ENCODE peak calls at places on chromosomes 1 and 21, in four cellular contexts. M is neural progenitor cell, P is GM23248, L is PC-3. B is an unnamed sample.

GRCh38 chr1:70719164-70719563 is 308.1 kb downstream of the CTH start:
- DNase-seq in L (no peak), P (peak; percentile 10), M (no peak), B (no peak)

GRCh38 chr1:78005755-78006154 is 1.0 kb downstream of the DNAJB4 start:
- DNase-seq in P (peak; percentile 91), M (no peak), L (peak; percentile 84), B (no peak)

GRCh38 chr1:88608139-88608943 is 75.7 kb upstream of the PKN2 start:
- DNase-seq in L (peak; percentile 71), M (peak; percentile 39), P (peak; percentile 54), B (peak; percentile 36)

GRCh38 chr1:174931214-174931613 is 68.5 kb upstream of the CACYBP start:
- DNase-seq in P (peak; percentile 28), M (peak; percentile 73), L (peak; percentile 20), B (no peak)

GRCh38 chr1:170739803-170740202 is 75.9 kb downstream of the PRRX1 start:
- DNase-seq in P (no peak), L (no peak), M (no peak), B (no peak)

GRCh38 chr1:59574085-59574484 is 240.7 kb upstream of the HOOK1 start:
- DNase-seq in L (peak; percentile 40), P (peak; percentile 77), M (no peak), B (no peak)

GRCh38 chr1:59645893-59646292 is 168.9 kb upstream of the HOOK1 start:
- DNase-seq in P (peak; percentile 78), M (no peak), L (no peak), B (no peak)

GRCh38 chr21:31490471-31490870 is 146.4 kb upstream of the TIAM1 start:
- DNase-seq in L (no peak), M (no peak), P (no peak), B (peak; percentile 5)

GRCh38 chr1:91021686-91022517 is at the start of gene ZNF644:
- DNase-seq in M (peak; percentile 94), L (peak; percentile 89), P (peak; percentile 97), B (peak; percentile 88)

GRCh38 chr1:232628335-232629214 is 1.4 kb downstream of the SIPA1L2 start:
- DNase-seq in M (peak; percentile 27), L (peak; percentile 75), P (peak; percentile 59), B (peak; percentile 66)

GRCh38 chr1:55275976-55276375 is 60.8 kb upstream of the USP24 start:
- DNase-seq in P (peak; percentile 73), L (no peak), M (no peak), B (no peak)

GRCh38 chr1:20670936-20671335 is 9.8 kb upstream of the DDOST start:
- DNase-seq in M (no peak), P (no peak), L (no peak), B (no peak)

GRCh38 chr1:204320413-204320812 is 39.3 kb downstream of the PLEKHA6 start:
- DNase-seq in L (peak; percentile 83), P (peak; percentile 92), M (no peak), B (no peak)

GRCh38 chr1:113255728-113256347 is 134.5 kb upstream of the MAGI3 start:
- DNase-seq in L (peak; percentile 71), P (no peak), M (peak; percentile 82), B (no peak)

GRCh38 chr1:17272641-17273040 is 23.7 kb downstream of the PADI3 start:
- DNase-seq in M (no peak), P (no peak), L (no peak), B (no peak)

GRCh38 chr1:157312270-157312812 is 174.1 kb upstream of the ETV3 start:
- DNase-seq in L (no peak), M (no peak), P (peak; percentile 32), B (no peak)

GRCh38 chr1:207810173-207810572 is 58.3 kb downstream of the CD46 start:
- DNase-seq in P (peak; percentile 96), L (no peak), M (no peak), B (no peak)

GRCh38 chr1:168227620-168228019 is 1.8 kb downstream of the SFT2D2 start:
- DNase-seq in L (peak; percentile 49), M (no peak), P (peak; percentile 73), B (no peak)

DNA sequence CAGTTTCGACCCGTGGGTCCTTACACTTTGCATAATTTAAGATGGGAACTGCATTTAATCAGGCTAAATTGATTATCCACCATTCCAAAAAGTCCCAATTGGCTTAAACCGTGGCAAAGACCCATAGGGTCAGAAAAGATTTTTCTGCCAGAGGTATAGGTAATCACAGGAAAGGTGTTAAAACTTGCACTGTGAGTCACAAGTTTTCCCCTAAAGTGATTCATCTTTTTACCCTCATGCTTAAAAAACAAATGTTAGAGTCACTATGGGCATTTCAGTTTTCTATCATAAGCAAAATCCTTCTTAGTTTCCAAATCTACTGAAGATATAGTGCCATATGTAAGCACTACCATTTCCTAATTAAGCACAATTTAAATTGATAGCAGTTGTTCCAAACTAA is 1079.8 kb downstream of the ADGRL2 start:
- DNase-seq in M (no peak), P (no peak), L (no peak), B (no peak)
- H3K4me1 ChIP-seq in M (no peaks in the 10 kb centered on the region), P (no peaks in the 10 kb centered on the region), L (no peaks in the 10 kb centered on the region), B (no peaks in the 10 kb centered on the region)

GRCh38 chr1:53278294-53278693 is 40.0 kb upstream of the MAGOH start:
- DNase-seq in M (peak; percentile 68), L (peak; percentile 58), P (peak; percentile 59), B (peak; percentile 57)
- TF ChIP-seq EZH2phosphoT487 in M (no peak), L (no peak), P (no peak), B (no peak)

GRCh38 chr1:155856975-155857930 is at the start of gene GON4L:
- DNase-seq in M (peak; percentile 92), L (peak; percentile 98), P (peak; percentile 98), B (peak; percentile 96)
- H3K4me1 ChIP-seq in M (peaks cover 6% of the 10 kb centered on the region), L (peaks cover 13% of the 10 kb centered on the region), P (peaks cover 26% of the 10 kb centered on the region), B (peaks cover 43% of the 10 kb centered on the region)

DNA sequence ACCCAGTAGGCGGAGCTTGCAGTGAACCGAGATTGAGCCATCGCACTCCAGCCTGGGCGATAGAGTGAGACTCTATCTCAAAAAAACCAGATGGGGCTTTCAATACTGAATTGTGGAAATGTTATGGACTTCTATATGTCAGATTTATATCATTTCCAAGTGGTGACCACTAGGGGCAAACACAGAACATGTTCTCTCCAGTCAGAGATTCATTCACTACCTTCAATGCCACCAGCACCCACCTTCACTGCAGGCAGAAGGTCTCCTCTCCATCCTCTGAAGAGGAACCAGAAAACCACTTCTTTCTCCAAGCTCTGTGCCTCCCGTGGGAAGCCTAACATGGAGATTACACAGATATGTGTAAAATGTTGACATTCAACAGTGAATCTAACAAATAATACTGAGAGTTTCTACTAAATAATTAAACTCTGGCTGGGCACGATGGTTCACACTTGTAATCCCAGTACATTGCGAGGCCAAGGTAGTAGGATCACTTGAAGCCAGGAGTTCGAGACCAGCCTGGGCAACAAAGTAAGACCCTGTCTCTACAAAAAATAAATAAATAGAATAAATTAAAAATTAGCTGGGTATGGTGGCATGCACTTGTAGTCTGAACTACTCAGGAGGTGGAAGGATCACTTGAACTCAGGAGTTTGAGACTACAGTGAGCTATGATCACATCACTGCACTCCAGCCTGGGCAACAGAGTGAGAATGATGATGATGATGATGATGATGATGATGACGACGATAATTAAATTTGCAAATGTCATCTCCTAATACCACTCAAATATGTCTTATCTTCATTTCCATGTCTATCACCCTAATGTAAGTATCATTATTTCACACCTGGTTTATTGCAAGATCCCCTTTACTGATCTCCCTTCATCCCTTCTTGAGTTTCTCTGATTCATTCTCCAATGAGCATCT is 151.1 kb downstream of the ZNF281 start:
- DNase-seq in L (peak; percentile 82), M (no peak), P (peak; percentile 45), B (peak; percentile 75)
- TF ChIP-seq EZH2phosphoT487 in L (no peak), M (no peak), P (no peak), B (no peak)

GRCh38 chr1:201288007-201288406 is 4.7 kb downstream of the PKP1 start:
- DNase-seq in P (no peak), L (no peak), M (no peak), B (no peak)
- H3K4me1 ChIP-seq in P (peaks cover 9% of the 10 kb centered on the region), L (peaks cover 63% of the 10 kb centered on the region), M (peaks cover 13% of the 10 kb centered on the region), B (no peaks in the 10 kb centered on the region)

GRCh38 chr1:162633327-162633762 is 1.1 kb downstream of the DDR2 start:
- DNase-seq in P (peak; percentile 69), L (no peak), M (no peak), B (no peak)

GRCh38 chr1:162631546-162632233 is 574 bp upstream of the DDR2 start:
- DNase-seq in M (no peak), P (peak; percentile 85), L (no peak), B (no peak)

GRCh38 chr1:162632234-162632666 is at the start of gene DDR2:
- DNase-seq in P (peak; percentile 96), M (no peak), L (no peak), B (no peak)

GRCh38 chr1:162635418-162635817 is 3.2 kb downstream of the DDR2 start:
- DNase-seq in L (no peak), P (peak; percentile 50), M (no peak), B (no peak)

DNA sequence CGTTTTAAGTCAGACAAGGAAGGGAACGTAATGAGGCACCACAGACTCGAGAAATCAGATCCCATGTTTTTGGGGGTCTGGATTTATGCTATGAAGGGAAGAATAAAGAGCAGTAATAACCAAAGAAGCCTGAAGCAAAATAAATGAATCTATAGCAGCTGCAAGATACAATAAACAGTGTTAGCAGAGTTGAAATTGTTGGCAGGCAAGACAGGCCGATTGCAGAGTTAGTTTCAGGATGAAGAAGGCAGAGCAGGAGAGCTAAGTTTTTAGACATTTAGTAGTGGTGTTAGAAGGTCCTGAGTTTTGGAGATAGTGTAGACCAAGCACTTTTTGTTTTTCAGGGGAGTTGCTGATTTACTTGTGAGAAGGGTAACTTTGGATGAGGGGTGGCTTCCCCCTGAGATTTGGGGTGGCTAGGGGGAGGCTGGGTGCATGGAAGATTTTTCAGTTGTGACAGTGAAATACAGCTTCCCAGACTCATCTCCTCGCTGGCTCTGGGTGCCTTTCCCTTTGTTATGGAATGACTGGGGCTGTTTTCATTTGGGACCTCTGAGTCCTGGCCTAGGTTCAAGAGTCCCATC is 571 bp downstream of the DDR2 start:
- DNase-seq in P (peak; percentile 62), L (no peak), M (no peak), B (no peak)
- TF ChIP-seq EZH2phosphoT487 in P (no peak), L (no peak), M (no peak), B (no peak)

GRCh38 chr1:164774413-164774812 is 215.4 kb downstream of the PBX1 start:
- DNase-seq in P (peak; percentile 42), M (no peak), L (no peak), B (no peak)
- H3K4me1 ChIP-seq in P (peaks cover 42% of the 10 kb centered on the region), M (peaks cover 33% of the 10 kb centered on the region), L (peaks cover 32% of the 10 kb centered on the region), B (no peaks in the 10 kb centered on the region)

GRCh38 chr1:149963358-149963757 is 26.7 kb upstream of the MTMR11 start:
- DNase-seq in P (peak; percentile 43), L (no peak), M (no peak), B (no peak)
- TF ChIP-seq EZH2phosphoT487 in P (no peak), L (no peak), M (no peak), B (no peak)

DNA sequence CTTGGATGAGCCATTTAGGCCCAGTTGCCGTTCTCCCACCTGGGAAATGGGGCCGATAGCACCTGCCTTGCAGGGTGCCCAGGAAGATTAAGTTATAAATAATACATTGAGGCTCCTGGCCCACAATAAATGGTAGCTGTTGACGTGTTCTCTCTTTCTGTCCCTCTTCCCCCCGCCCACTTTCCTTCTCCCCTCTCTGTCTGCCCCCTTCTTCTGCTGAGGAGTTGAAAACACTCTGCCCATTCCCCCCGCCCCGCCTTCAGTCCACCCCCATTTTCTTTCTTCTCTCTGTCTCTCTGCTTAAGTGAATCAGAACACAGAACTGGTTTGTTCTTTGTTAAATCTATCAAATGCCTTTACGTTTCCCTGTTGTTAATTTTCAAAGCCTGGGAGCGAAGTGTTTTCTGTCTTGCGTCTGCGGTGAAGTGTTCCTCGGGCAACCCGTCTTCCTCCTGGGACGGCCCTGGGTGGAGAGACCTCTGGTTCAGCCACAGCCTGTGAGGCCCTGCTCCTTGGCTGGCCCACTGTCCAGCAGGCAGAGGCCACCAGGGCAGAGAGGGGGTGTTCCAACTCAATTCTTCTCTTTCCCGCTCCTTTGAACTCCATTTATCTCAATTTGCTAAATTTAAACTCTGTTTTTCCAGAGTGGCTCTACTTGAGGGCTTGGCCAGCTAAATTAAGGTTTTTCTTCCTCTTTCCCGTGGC is 29.3 kb upstream of the SELENON start:
- DNase-seq in L (no peak), P (no peak), M (peak; percentile 26), B (no peak)
- H3K4me1 ChIP-seq in L (peaks cover 12% of the 10 kb centered on the region), P (no peaks in the 10 kb centered on the region), M (peaks cover 44% of the 10 kb centered on the region), B (peaks cover 33% of the 10 kb centered on the region)

B was measured in OCI-LY7.